ENCODE peak calls at places on chromosomes 16 and 17, in five cellular contexts. W is T-helper 1 cell, I is aorta, J is NCI-H1417, P is Calu3. R is an unnamed sample.

GRCh38 chr17:63430223-63430622 is 15.9 kb downstream of the CYB561 start:
- DNase-seq in W (no peak), I (peak), J (no peak), P (no peak), R (no peak)

GRCh38 chr16:50248845-50249244 is 17.5 kb upstream of the ADCY7 start:
- DNase-seq in W (no peak), I (no peak), J (no peak), P (no peak), R (no peak)

GRCh38 chr16:63976345-63976744 is 1145.5 kb downstream of the CDH11 start:
- DNase-seq in W (no peak), I (no peak), J (no peak), P (no peak), R (no peak)

GRCh38 chr17:40068129-40068581 is 5.4 kb downstream of the THRA start:
- DNase-seq in W (no peak), I (no peak), J (no peak), P (no peak), R (no peak)

GRCh38 chr17:50853015-50853615 is 13.0 kb downstream of the TOB1 start:
- DNase-seq in W (no peak), I (no peak), J (no peak), P (no peak), R (no peak)

GRCh38 chr16:919658-920631 is 50.8 kb downstream of the LMF1 start:
- DNase-seq in W (no peak), I (peak), J (no peak), P (no peak), R (no peak)

GRCh38 chr17:44933824-44934744 is 13.5 kb downstream of the KIF18B start:
- DNase-seq in W (no peak), I (peak), J (no peak), P (no peak), R (no peak)

GRCh38 chr16:47129755-47130435 is 13.8 kb downstream of the NETO2 start:
- DNase-seq in W (no peak), I (no peak), J (no peak), P (no peak), R (no peak)

GRCh38 chr16:69321080-69321479 is 9.3 kb downstream of the PDF start:
- DNase-seq in W (no peak), I (no peak), J (no peak), P (no peak), R (no peak)

GRCh38 chr16:54466233-54466632 is 179.6 kb upstream of the IRX3 start:
- DNase-seq in W (no peak), I (no peak), J (peak), P (no peak), R (no peak)

GRCh38 chr16:30534368-30535105 is at the start of gene ZNF747:
- DNase-seq in W (peak), I (peak), J (peak), P (peak), R (peak)

GRCh38 chr16:84928679-84929420 is 82.5 kb downstream of the ZDHHC7 start:
- DNase-seq in W (no peak), I (peak), J (no peak), P (no peak), R (no peak)

R was measured in NK-92 treated with Interleukin-12 subunit alpha and Interleukin-12 subunit beta, amount 100 ng/mL, for 24 hours.